ENCODE peak calls at places on chromosomes 13 and 19, in six cellular contexts. U is effector memory CD8-positive, alpha-beta T cell; Y is cardiac muscle cell; Z is stimulated activated CD4-positive, alpha-beta T cell treated with anti-CD3 and anti-CD28 coated beads, Interleukin-15, amount 100 ng/mL, for 24 hours; K is A549; M is HT-29. H is an unnamed sample.

GRCh38 chr13:46542833-46543232 is 10.1 kb upstream of the LRCH1 start:
- DNase-seq in U (no peak), Z (no peak), M (no peak), K (no peak), Y (no peak), H (no peak)

GRCh38 chr19:13790354-13790753 is 4.9 kb upstream of the ZSWIM4 start:
- DNase-seq in Z (no peak), M (no peak), U (peak; percentile 59), Y (no peak), K (no peak), H (no peak)

GRCh38 chr19:21398851-21399250 is 1.9 kb downstream of the ZNF493 start:
- DNase-seq in K (no peak), M (no peak), Z (no peak), Y (no peak), U (no peak), H (peak; percentile 64)

GRCh38 chr13:32471187-32471922 is 43.4 kb upstream of the N4BP2L1 start:
- DNase-seq in Z (no peak), M (no peak), Y (peak; percentile 76), K (no peak), U (no peak), H (no peak)

GRCh38 chr13:101917833-101918755 is 465.6 kb downstream of the ITGBL1 start:
- DNase-seq in U (no peak), Y (no peak), Z (no peak), M (no peak), K (no peak), H (peak; percentile 3)

GRCh38 chr13:71378992-71379905 is 487.8 kb downstream of the DACH1 start:
- DNase-seq in K (no peak), U (no peak), Y (no peak), Z (no peak), M (no peak), H (no peak)

GRCh38 chr13:27601208-27601607 is 19.1 kb downstream of the LNX2 start:
- DNase-seq in U (no peak), K (no peak), M (no peak), Y (no peak), Z (no peak), H (no peak)

GRCh38 chr13:24162604-24163003 is 2.1 kb downstream of the SPATA13 start:
- DNase-seq in U (no peak), Z (no peak), K (no peak), Y (no peak), M (no peak), H (no peak)

GRCh38 chr13:40875048-40875447 is 85.6 kb downstream of the SLC25A15 start:
- DNase-seq in U (no peak), Y (no peak), M (no peak), Z (no peak), K (no peak), H (no peak)

GRCh38 chr13:109704771-109705628 is 81.4 kb downstream of the IRS2 start:
- DNase-seq in U (no peak), K (peak; percentile 22), Y (no peak), Z (no peak), M (peak; percentile 60), H (peak; percentile 11)

GRCh38 chr13:94558721-94559120 is 37.2 kb downstream of the TGDS start:
- DNase-seq in K (no peak), U (no peak), Y (no peak), M (no peak), Z (no peak), H (no peak)

GRCh38 chr19:29953352-29954247 is 11.6 kb downstream of the URI1 start:
- DNase-seq in K (no peak), M (no peak), U (no peak), Z (no peak), Y (no peak), H (no peak)

H was measured in thyroid gland.